ENCODE peak calls at places on chromosome 14, in five cellular contexts. D is naive thymus-derived CD4-positive, alpha-beta T cell; X is DND-41; U is mesendoderm; H is tibial nerve. G is an unnamed sample. For H3K27me3, the result is how much of the 10 kb centered on the place peaks cover.

GRCh38 chr14:62692490-62693106 is 352.7 kb downstream of the KCNH5 start:
- DNase-seq in X (no peak), H (no peak), D (no peak), U (no peak), G (no peak)

GRCh38 chr14:103127861-103128598 is 4.8 kb downstream of the TNFAIP2 start:
- DNase-seq in H (no peak), U (no peak), X (no peak), D (no peak), G (no peak)

GRCh38 chr14:100049220-100049619 is 16.0 kb upstream of the EVL start:
- DNase-seq in H (no peak), U (no peak), D (no peak), X (no peak), G (no peak)

GRCh38 chr14:32588448-32589320 is 259.6 kb downstream of the AKAP6 start:
- DNase-seq in D (no peak), X (peak), H (no peak), U (peak), G (no peak)

GRCh38 chr14:53472306-53472705 is 319.2 kb upstream of the DDHD1 start:
- DNase-seq in H (no peak), U (no peak), D (no peak), X (no peak), G (no peak)

GRCh38 chr14:95295600-95296376 is 23.9 kb downstream of the CLMN start:
- DNase-seq in H (no peak), U (no peak), D (no peak), X (no peak), G (no peak)

GRCh38 chr14:78153069-78153351 is 17.2 kb upstream of the NRXN3 start:
- DNase-seq in X (no peak), H (no peak), D (no peak), U (no peak), G (no peak)

GRCh38 chr14:106776395-106776983 is 1250.1 kb downstream of the TMEM121 start:
- DNase-seq in D (no peak), H (no peak), U (no peak), X (no peak), G (no peak)

GRCh38 chr14:65704850-65705249 is 292.3 kb downstream of the FUT8 start:
- DNase-seq in X (no peak), D (no peak), H (no peak), U (peak), G (no peak)

GRCh38 chr14:47919994-47920393 is 244.6 kb upstream of the MDGA2 start:
- DNase-seq in D (no peak), X (no peak), H (no peak), U (no peak), G (no peak)

GRCh38 chr14:96909841-96910364 is 112.7 kb downstream of the VRK1 start:
- DNase-seq in H (no peak), D (no peak), X (no peak), U (no peak), G (no peak)

GRCh38 chr14:102187583-102188001 is 47.9 kb downstream of the WDR20 start:
- DNase-seq in X (no peak), D (no peak), H (no peak), U (no peak), G (no peak)

GRCh38 chr14:70358631-70359030 is 852 bp downstream of the COX16 start:
- DNase-seq in X (no peak), D (no peak), U (no peak), H (no peak), G (no peak)

GRCh38 chr14:76324133-76324532 is 51.8 kb upstream of the ESRRB start:
- DNase-seq in X (no peak), D (no peak), H (no peak), U (no peak), G (no peak)

GRCh38 chr14:23567186-23568020 is at the start of gene AP1G2:
- DNase-seq in U (peak), D (peak), H (peak), X (peak), G (no peak)

GRCh38 chr14:53156238-53156637 is 3.1 kb upstream of the DDHD1 start:
- DNase-seq in D (no peak), X (no peak), H (no peak), U (no peak), G (no peak)

GRCh38 chr14:32004300-32004699 is 72.8 kb upstream of the ARHGAP5 start:
- DNase-seq in D (no peak), X (no peak), H (peak), U (no peak), G (no peak)

GRCh38 chr14:69487226-69487625 is 2.7 kb downstream of the PLEKHD1 start:
- DNase-seq in X (no peak), H (no peak), D (no peak), U (no peak), G (no peak)

GRCh38 chr14:49766839-49767238 is 1.1 kb upstream of the KLHDC2 start:
- DNase-seq in X (no peak), U (peak), D (peak), H (no peak), G (no peak)

GRCh38 chr14:87967496-87967895 is 25.5 kb downstream of the GALC start:
- DNase-seq in X (no peak), H (no peak), D (no peak), U (no peak), G (no peak)

GRCh38 chr14:72463291-72463866 is 430.5 kb downstream of the DPF3 start:
- DNase-seq in H (no peak), X (no peak), D (no peak), U (peak), G (no peak)

GRCh38 chr14:37246427-37246829 is 48.7 kb downstream of the MIPOL1 start:
- DNase-seq in U (peak), H (no peak), D (peak), X (no peak), G (no peak)

GRCh38 chr14:32561520-32561919 is 232.4 kb downstream of the AKAP6 start:
- DNase-seq in H (no peak), D (no peak), X (no peak), U (peak), G (no peak)

GRCh38 chr14:34604990-34605389 is 25.0 kb downstream of the SNX6 start:
- DNase-seq in H (no peak), U (no peak), D (no peak), X (no peak), G (no peak)

GRCh38 chr14:104931771-104932675 is 7.3 kb downstream of the PLD4 start:
- DNase-seq in D (no peak), X (no peak), U (no peak), H (no peak), G (no peak)
- H3K4me3 ChIP-seq in D (no peak), X (no peak), U (no peak), H (peak), G (peak)

GRCh38 chr14:98954347-98955000 is 317.5 kb downstream of the BCL11B start:
- DNase-seq in D (no peak), H (no peak), X (no peak), U (no peak), G (no peak)
- H3K27me3 ChIP-seq in D (under half), H (under half), X (under half), U (under half), G (under half)

GRCh38 chr14:56213288-56213687 is 95.1 kb downstream of the PELI2 start:
- DNase-seq in D (no peak), X (no peak), H (no peak), U (no peak), G (no peak)

GRCh38 chr14:56211844-56212243 is 93.6 kb downstream of the PELI2 start:
- DNase-seq in X (no peak), H (no peak), D (no peak), U (no peak), G (no peak)

GRCh38 chr14:56210570-56210969 is 92.4 kb downstream of the PELI2 start:
- DNase-seq in X (no peak), D (no peak), H (no peak), U (no peak), G (no peak)

GRCh38 chr14:56212541-56212940 is 94.3 kb downstream of the PELI2 start:
- DNase-seq in U (no peak), H (no peak), D (no peak), X (peak), G (no peak)

GRCh38 chr14:56211124-56211523 is 92.9 kb downstream of the PELI2 start:
- DNase-seq in D (no peak), H (no peak), U (no peak), X (no peak), G (no peak)
- H3K27ac ChIP-seq in D (no peak), H (no peak), U (no peak), X (peak), G (no peak)

GRCh38 chr14:73740921-73741326 is 26.7 kb upstream of the PNMA1 start:
- DNase-seq in H (peak), U (peak), D (no peak), X (no peak), G (no peak)
- H3K4me3 ChIP-seq in H (peak), U (no peak), D (peak), X (no peak), G (peak)

GRCh38 chr14:57057803-57058202 is 210.9 kb downstream of the EXOC5 start:
- DNase-seq in X (no peak), H (no peak), D (no peak), U (peak), G (no peak)
- H3K27me3 ChIP-seq in X (under half), H (under half), D (under half), U (under half), G (under half)

GRCh38 chr14:74637184-74637562 is 25.1 kb upstream of the LTBP2 start:
- DNase-seq in D (no peak), H (no peak), X (no peak), U (peak), G (no peak)
- H3K27ac ChIP-seq in D (no peak), H (no peak), X (no peak), U (peak), G (no peak)

GRCh38 chr14:89589400-89590128 is 172.5 kb upstream of the FOXN3 start:
- DNase-seq in X (no peak), U (no peak), H (no peak), D (no peak), G (no peak)
- H3K4me3 ChIP-seq in X (no peak), U (no peak), H (no peak), D (no peak), G (no peak)

GRCh38 chr14:20743556-20743955 is 2.1 kb upstream of the EDDM3A start:
- DNase-seq in X (no peak), H (no peak), U (no peak), D (no peak), G (no peak)
- H3K27me3 ChIP-seq in X (under half), H (under half), U (under half), D (under half), G (under half)

G was measured in thoracic aorta.